ENCODE peak calls at places on chromosome 18, in eight cellular contexts. R is effector CD4-positive, alpha-beta T cell; S is sciatic nerve; K is hypothalamus; B is CD8-positive, alpha-beta T cell; W is MCF 10A; P is pancreas; O is stimulated activated CD8-positive, alpha-beta memory T cell treated with anti-CD3 and anti-CD28 coated beads, Interleukin-7, amount 100 ng/mL, for 48 hours. Z is an unnamed sample.

GRCh38 chr18:73841661-73842060 is 306.0 kb downstream of the FBXO15 start:
- DNase-seq in R (no peak), S (no peak), K (no peak), B (no peak), W (no peak), P (no peak), O (no peak), Z (no peak)

GRCh38 chr18:46627136-46627535 is 29.9 kb downstream of the LOXHD1 start:
- DNase-seq in R (no peak), S (no peak), K (no peak), B (no peak), W (peak; percentile 17), P (no peak), O (no peak), Z (no peak)

GRCh38 chr18:31497711-31498449 is at the start of gene DSG2:
- DNase-seq in R (no peak), S (peak; percentile 60), K (peak; percentile 4), B (no peak), W (peak; percentile 83), P (peak; percentile 95), O (no peak), Z (no peak)

GRCh38 chr18:10139783-10140410 is 226.1 kb downstream of the VAPA start:
- DNase-seq in R (no peak), S (no peak), K (no peak), B (no peak), W (peak; percentile 40), P (no peak), O (no peak), Z (peak; percentile 24)

GRCh38 chr18:58992301-58993231 is 127.9 kb downstream of the ZNF532 start:
- DNase-seq in R (no peak), S (no peak), K (no peak), B (no peak), W (peak; percentile 12), P (no peak), O (no peak), Z (no peak)

GRCh38 chr18:78737006-78737915 is 242.4 kb upstream of the SALL3 start:
- DNase-seq in R (no peak), S (peak; percentile 31), K (no peak), B (no peak), W (no peak), P (no peak), O (no peak), Z (no peak)

GRCh38 chr18:38948436-38948835 is 1382.8 kb upstream of the CELF4 start:
- DNase-seq in R (no peak), S (no peak), K (no peak), B (no peak), W (no peak), P (no peak), O (no peak), Z (no peak)

GRCh38 chr18:42365550-42365949 is 410.5 kb downstream of the PIK3C3 start:
- DNase-seq in R (no peak), S (no peak), K (no peak), B (no peak), W (no peak), P (no peak), O (no peak), Z (no peak)

GRCh38 chr18:77165489-77166415 is 33.2 kb upstream of the MBP start:
- DNase-seq in R (no peak), S (peak; percentile 67), K (no peak), B (no peak), W (peak; percentile 55), P (no peak), O (no peak), Z (no peak)

GRCh38 chr18:13137041-13137938 is 81.3 kb upstream of the LDLRAD4 start:
- DNase-seq in R (peak; percentile 9), S (no peak), K (no peak), B (no peak), W (no peak), P (peak; percentile 80), O (peak; percentile 26), Z (no peak)

GRCh38 chr18:31398191-31398590 is 21.6 kb downstream of the DSG4 start:
- DNase-seq in R (no peak), S (no peak), K (no peak), B (no peak), W (no peak), P (no peak), O (no peak), Z (no peak)

GRCh38 chr18:31041346-31042067 is 1.0 kb downstream of the DSC3 start:
- DNase-seq in R (no peak), S (no peak), K (no peak), B (no peak), W (peak; percentile 70), P (peak; percentile 65), O (no peak), Z (no peak)

GRCh38 chr18:361941-362913 is 94.4 kb upstream of the THOC1 start:
- DNase-seq in R (no peak), S (peak; percentile 74), K (no peak), B (no peak), W (peak; percentile 4), P (no peak), O (no peak), Z (no peak)

GRCh38 chr18:13112982-13113381 is 105.6 kb upstream of the LDLRAD4 start:
- DNase-seq in R (no peak), S (no peak), K (peak; percentile 73), B (no peak), W (no peak), P (no peak), O (no peak), Z (no peak)

GRCh38 chr18:48540329-48541025 is 1.6 kb downstream of the CTIF start:
- DNase-seq in R (peak; percentile 19), S (peak; percentile 79), K (peak; percentile 59), B (no peak), W (peak; percentile 67), P (peak; percentile 86), O (no peak), Z (no peak)

GRCh38 chr18:58599106-58599505 is 29.8 kb downstream of the ALPK2 start:
- DNase-seq in R (no peak), S (no peak), K (no peak), B (no peak), W (peak; percentile 27), P (no peak), O (no peak), Z (peak; percentile 10)

GRCh38 chr18:2448565-2449151 is 122.6 kb downstream of the METTL4 start:
- DNase-seq in R (no peak), S (no peak), K (no peak), B (no peak), W (no peak), P (no peak), O (no peak), Z (no peak)

GRCh38 chr18:9117980-9118841 is 15.7 kb downstream of the NDUFV2 start:
- DNase-seq in R (no peak), S (no peak), K (no peak), B (no peak), W (peak; percentile 44), P (no peak), O (no peak), Z (no peak)

GRCh38 chr18:31741096-31741735 is 19.5 kb downstream of the SLC25A52 start:
- DNase-seq in R (peak; percentile 52), S (peak; percentile 65), K (peak; percentile 4), B (no peak), W (peak; percentile 59), P (no peak), O (no peak), Z (no peak)

GRCh38 chr18:34122724-34123334 is 101.9 kb downstream of the NOL4 start:
- DNase-seq in R (no peak), S (no peak), K (no peak), B (no peak), W (peak; percentile 63), P (no peak), O (no peak), Z (peak; percentile 6)

GRCh38 chr18:58682429-58683069 is 11.3 kb downstream of the MALT1 start:
- DNase-seq in R (no peak), S (peak; percentile 66), K (no peak), B (no peak), W (peak; percentile 94), P (no peak), O (no peak), Z (no peak)

GRCh38 chr18:68791801-68792200 is 6.1 kb upstream of the CCDC102B start:
- DNase-seq in R (no peak), S (no peak), K (no peak), B (no peak), W (no peak), P (no peak), O (no peak), Z (no peak)

GRCh38 chr18:79405781-79406575 is 10.2 kb downstream of the NFATC1 start:
- DNase-seq in R (peak; percentile 88), S (peak; percentile 85), K (peak; percentile 37), B (peak; percentile 83), W (no peak), P (peak; percentile 46), O (peak; percentile 65), Z (no peak)

GRCh38 chr18:28407681-28408080 is 230.8 kb upstream of the CDH2 start:
- DNase-seq in R (no peak), S (no peak), K (no peak), B (no peak), W (no peak), P (no peak), O (no peak), Z (no peak)

GRCh38 chr18:6666286-6666685 is 63.2 kb upstream of the ARHGAP28 start:
- DNase-seq in R (no peak), S (no peak), K (no peak), B (no peak), W (no peak), P (no peak), O (no peak), Z (no peak)

GRCh38 chr18:9916067-9916684 is 2.4 kb downstream of the VAPA start:
- DNase-seq in R (no peak), S (no peak), K (no peak), B (no peak), W (peak; percentile 10), P (no peak), O (no peak), Z (no peak)

GRCh38 chr18:67783215-67783946 is 266.9 kb upstream of the DSEL start:
- DNase-seq in R (no peak), S (no peak), K (no peak), B (no peak), W (peak; percentile 83), P (no peak), O (no peak), Z (peak; percentile 59)

GRCh38 chr18:39799010-39799409 is 2156.0 kb upstream of the PIK3C3 start:
- DNase-seq in R (no peak), S (no peak), K (no peak), B (no peak), W (peak; percentile 83), P (no peak), O (no peak), Z (no peak)